ENCODE peak calls at places on chromosomes 7 and 10, in five cellular contexts. C is neuronal stem cell, I is mesenchymal stem cell, V is H9, N is H1. W is an unnamed sample.

GRCh38 chr7:101077303-101078086 is 7.8 kb upstream of the TRIM56 start:
- DNase-seq in C (peak; percentile 74), I (peak; percentile 78), V (peak; percentile 97), N (peak; percentile 89), W (peak; percentile 93)

GRCh38 chr7:105958037-105958436 is 5.0 kb upstream of the CDHR3 start:
- DNase-seq in C (no peak), I (no peak), V (no peak), N (no peak), W (no peak)

GRCh38 chr10:43943119-43943824 is 294.6 kb upstream of the ZNF32 start:
- DNase-seq in C (no peak), I (no peak), V (peak; percentile 4), N (no peak), W (no peak)

GRCh38 chr10:25629333-25629732 is 304.7 kb upstream of the MYO3A start:
- DNase-seq in C (no peak), I (no peak), V (no peak), N (no peak), W (no peak)

GRCh38 chr10:106082865-106083264 is 1081.6 kb downstream of the SORCS1 start:
- DNase-seq in C (no peak), I (no peak), V (no peak), N (no peak), W (no peak)

GRCh38 chr7:73999664-74000420 is 28.1 kb upstream of the ELN start:
- DNase-seq in C (no peak), I (no peak), V (no peak), N (no peak), W (no peak)

GRCh38 chr7:4209966-4210365 is 472.1 kb upstream of the FOXK1 start:
- DNase-seq in C (no peak), I (no peak), V (no peak), N (no peak), W (no peak)

GRCh38 chr7:134778941-134779740 is at the start of gene CALD1:
- DNase-seq in C (peak; percentile 76), I (peak; percentile 96), V (peak; percentile 95), N (peak; percentile 87), W (peak; percentile 97)

GRCh38 chr7:5643280-5643679 is 138.2 kb downstream of the RNF216 start:
- DNase-seq in C (no peak), I (peak; percentile 62), V (peak; percentile 63), N (no peak), W (peak; percentile 42)

GRCh38 chr7:23247101-23247601 is 576 bp downstream of the GPNMB start:
- DNase-seq in C (no peak), I (peak; percentile 24), V (peak; percentile 39), N (no peak), W (no peak)

GRCh38 chr7:157405501-157405900 is 68.7 kb downstream of the DNAJB6 start:
- DNase-seq in C (no peak), I (no peak), V (no peak), N (no peak), W (no peak)

GRCh38 chr7:30012757-30013156 is 13.7 kb downstream of the FKBP14 start:
- DNase-seq in C (no peak), I (no peak), V (no peak), N (no peak), W (peak; percentile 32)

GRCh38 chr7:158369866-158370265 is 217.8 kb downstream of the PTPRN2 start:
- DNase-seq in C (no peak), I (no peak), V (no peak), N (no peak), W (no peak)

GRCh38 chr7:120445276-120445675 is 172.3 kb downstream of the KCND2 start:
- DNase-seq in C (no peak), I (no peak), V (no peak), N (no peak), W (no peak)

GRCh38 chr10:73968101-73968515 is 29.8 kb upstream of the VCL start:
- DNase-seq in C (no peak), I (peak; percentile 68), V (no peak), N (no peak), W (no peak)

GRCh38 chr7:47807756-47808155 is 140.5 kb downstream of the PKD1L1 start:
- DNase-seq in C (no peak), I (no peak), V (peak; percentile 60), N (no peak), W (peak; percentile 56)

GRCh38 chr7:77409739-77410545 is 6.2 kb downstream of the GSAP start:
- DNase-seq in C (no peak), I (peak; percentile 81), V (no peak), N (no peak), W (peak; percentile 10)

GRCh38 chr7:92723978-92724377 is 112.4 kb downstream of the CDK6 start:
- DNase-seq in C (no peak), I (peak; percentile 26), V (peak; percentile 58), N (peak; percentile 39), W (no peak)

GRCh38 chr10:80422221-80422536 is 13.8 kb downstream of the PRXL2A start:
- DNase-seq in C (no peak), I (no peak), V (no peak), N (no peak), W (no peak)

GRCh38 chr7:91375378-91375777 is 111.1 kb downstream of the FZD1 start:
- DNase-seq in C (no peak), I (no peak), V (no peak), N (no peak), W (peak; percentile 55)

GRCh38 chr10:58282615-58283014 is 13.7 kb downstream of the CISD1 start:
- DNase-seq in C (no peak), I (no peak), V (no peak), N (no peak), W (peak; percentile 78)

GRCh38 chr10:7561216-7561893 is 105.4 kb downstream of the ITIH5 start:
- DNase-seq in C (no peak), I (no peak), V (peak; percentile 45), N (no peak), W (peak; percentile 79)

GRCh38 chr7:131365876-131366275 is 38.2 kb downstream of the MKLN1 start:
- DNase-seq in C (no peak), I (peak; percentile 30), V (no peak), N (no peak), W (no peak)

DNA sequence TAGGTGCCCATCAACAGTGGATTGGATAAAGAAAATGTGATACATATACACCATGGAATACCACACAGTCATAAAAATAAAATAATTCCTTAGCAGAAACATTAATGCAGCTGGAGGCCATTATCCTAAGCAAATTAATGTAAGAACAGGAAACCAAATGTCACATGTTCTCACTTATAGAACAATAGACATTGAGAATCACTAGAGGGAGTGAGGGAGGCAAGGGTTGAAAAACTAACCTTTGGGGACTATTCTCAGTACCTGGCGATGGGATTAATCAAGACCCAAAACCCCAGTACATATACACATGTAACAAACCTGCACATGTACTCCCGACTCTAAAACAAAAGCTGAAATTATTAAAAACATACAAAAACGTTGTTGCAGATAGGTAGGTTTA is 222.6 kb downstream of the SEMA3E start:
- DNase-seq in C (no peak), I (no peak), V (no peak), N (no peak), W (no peak)
- H2BK12ac ChIP-seq in C (no peak overlapping the region), I (no peak overlapping the region), V (no peak overlapping the region), N (no peak overlapping the region), W (no peak overlapping the region)

DNA sequence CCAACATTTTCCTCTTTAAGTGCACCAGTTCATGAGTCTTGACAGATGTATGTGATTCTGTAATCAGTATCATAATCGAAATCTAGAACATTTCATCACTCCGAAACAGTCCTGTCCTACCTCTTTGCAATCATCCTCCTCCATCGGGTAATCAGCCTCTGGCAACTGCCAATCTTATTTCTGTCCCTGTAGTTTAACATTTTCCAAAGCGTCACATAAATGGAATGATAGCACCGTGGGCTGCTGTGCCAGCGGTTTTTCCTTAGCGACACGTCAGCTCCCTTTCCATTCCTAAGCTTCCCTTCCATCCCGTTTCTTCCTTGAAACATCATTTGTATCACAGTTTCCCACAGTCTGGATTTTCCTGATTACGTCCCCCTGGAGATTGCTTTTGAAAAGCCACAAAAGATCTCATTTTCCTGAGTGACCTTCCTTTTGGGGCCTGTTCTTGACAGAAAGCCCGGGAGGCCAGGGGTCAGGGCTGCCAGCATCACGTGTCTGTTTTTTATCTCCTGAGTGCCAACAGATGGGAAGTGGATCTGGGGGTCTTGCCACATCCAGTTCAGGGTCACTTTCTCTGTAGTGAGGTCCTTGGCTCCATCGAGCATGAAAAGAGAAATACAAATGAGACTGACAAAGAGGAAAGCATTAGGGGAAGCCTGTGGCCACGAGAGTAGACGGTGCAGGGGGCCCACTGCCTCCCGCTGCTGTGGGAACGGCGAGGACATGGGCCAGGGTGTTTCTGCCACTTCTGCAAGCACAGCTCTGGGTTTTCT is 31.6 kb downstream of the TMEM120A start:
- DNase-seq in C (peak; percentile 62), I (peak; percentile 92), V (no peak), N (no peak), W (peak; percentile 98)
- H4K8ac ChIP-seq in C (no peak overlapping the region), I (peak overlapping the region; percentile 59), V (no peak overlapping the region), N (no peak overlapping the region), W (no peak overlapping the region)

DNA sequence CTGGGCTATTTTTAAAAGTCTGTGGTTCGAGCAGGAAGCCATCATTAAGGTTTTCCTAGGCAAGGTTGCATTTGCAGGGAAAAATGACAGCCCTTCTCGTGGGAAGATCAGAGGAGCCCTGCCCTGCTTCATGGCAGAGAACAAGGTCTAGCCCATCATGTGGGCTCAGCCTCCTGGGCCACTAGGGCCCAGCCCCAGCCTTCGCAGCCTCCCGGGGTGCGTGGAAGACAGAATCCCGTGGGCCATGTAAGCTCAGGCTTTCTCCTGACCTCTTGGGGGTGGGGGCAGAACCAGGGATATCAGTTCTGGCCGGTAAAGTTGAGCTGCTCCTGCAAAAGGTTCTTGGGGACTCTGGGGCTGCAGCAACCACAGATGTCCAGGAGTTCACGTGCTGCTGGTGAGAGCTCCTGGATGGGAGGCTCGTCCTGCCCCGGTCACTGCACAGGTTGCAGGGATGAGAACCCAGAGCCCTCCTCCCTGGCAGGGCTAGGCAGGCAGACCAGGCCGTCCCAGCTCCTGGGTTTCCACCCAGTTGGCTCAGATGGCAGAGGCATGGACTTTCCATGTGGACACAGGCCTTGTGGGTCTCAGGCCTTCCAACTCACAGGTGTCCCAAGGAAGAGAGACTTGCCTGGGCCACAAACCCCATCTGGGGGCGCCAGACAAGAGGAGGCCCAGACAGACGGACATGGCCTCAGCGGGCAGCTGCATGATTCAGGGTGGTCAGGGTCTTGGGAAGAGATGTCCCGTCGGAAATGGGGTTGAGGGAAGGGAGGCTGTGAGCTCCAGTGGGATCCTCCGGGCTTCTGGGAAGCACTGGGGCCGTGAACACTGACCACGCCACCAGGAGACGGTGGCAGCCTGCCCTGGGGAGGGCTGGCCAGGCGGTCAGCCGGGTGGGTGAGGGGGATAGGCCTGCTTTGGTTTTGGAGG is 126.2 kb downstream of the NEURL1 start:
- DNase-seq in C (no peak), I (no peak), V (no peak), N (no peak), W (no peak)
- H3K9ac ChIP-seq in C (no peak overlapping the region), I (peak overlapping the region; percentile 68), V (no peak overlapping the region), N (no peak overlapping the region), W (no peak overlapping the region)

GRCh38 chr7:42928754-42929153 is 3.2 kb downstream of the PSMA2 start:
- DNase-seq in C (no peak), I (no peak), V (no peak), N (no peak), W (no peak)

GRCh38 chr7:42930889-42931288 is 1.1 kb downstream of the PSMA2 start:
- DNase-seq in C (no peak), I (peak; percentile 22), V (no peak), N (no peak), W (no peak)

GRCh38 chr7:42931834-42932651 is at the start of the genes MRPL32 and PSMA2:
- DNase-seq in C (peak; percentile 94), I (peak; percentile 99), V (peak; percentile 97), N (peak; percentile 88), W (peak; percentile 100)

GRCh38 chr7:42931447-42931833 is 534 bp downstream of the PSMA2 start:
- DNase-seq in C (no peak), I (peak; percentile 66), V (no peak), N (no peak), W (no peak)

GRCh38 chr7:42929449-42929848 is 2.5 kb downstream of the PSMA2 start:
- DNase-seq in C (no peak), I (no peak), V (no peak), N (no peak), W (no peak)
- H2BK12ac ChIP-seq in C (no peak overlapping the region), I (no peak overlapping the region), V (no peak overlapping the region), N (no peak overlapping the region), W (no peak overlapping the region)